ENCODE peak calls at places on chromosomes 7 and 10, in six cellular contexts. One of them, this sample, is unnamed.

GRCh38 chr10:22022257-22023051 is 18.9 kb upstream of the DNAJC1 start:
- DNase-seq in SK-N-SH: peak
- DNase-seq in H1: no peak
- DNase-seq in HCT116: no peak
- DNase-seq in K562: peak
- DNase-seq in GM12878: no peak
- DNase-seq in this sample: no peak

GRCh38 chr10:62560207-62560819 is 186.1 kb downstream of the ZNF365 start:
- DNase-seq in H1: no peak
- DNase-seq in SK-N-SH: no peak
- DNase-seq in K562: no peak
- DNase-seq in GM12878: no peak
- DNase-seq in HCT116: no peak
- DNase-seq in this sample: no peak

GRCh38 chr10:96387601-96388000 is 28.8 kb upstream of the OPALIN start:
- DNase-seq in H1: no peak
- DNase-seq in GM12878: no peak
- DNase-seq in HCT116: no peak
- DNase-seq in SK-N-SH: peak
- DNase-seq in K562: no peak
- DNase-seq in this sample: no peak

GRCh38 chr10:27285093-27285492 is 44.5 kb upstream of the ACBD5 start:
- DNase-seq in H1: no peak
- DNase-seq in SK-N-SH: no peak
- DNase-seq in HCT116: peak
- DNase-seq in GM12878: no peak
- DNase-seq in K562: peak
- DNase-seq in this sample: no peak

GRCh38 chr7:158021836-158022235 is 565.8 kb downstream of the PTPRN2 start:
- DNase-seq in K562: no peak
- DNase-seq in SK-N-SH: no peak
- DNase-seq in H1: no peak
- DNase-seq in GM12878: no peak
- DNase-seq in HCT116: no peak
- DNase-seq in this sample: no peak

GRCh38 chr7:8724080-8724718 is 290.8 kb downstream of the NXPH1 start:
- DNase-seq in SK-N-SH: peak
- DNase-seq in GM12878: no peak
- DNase-seq in H1: peak
- DNase-seq in HCT116: no peak
- DNase-seq in K562: peak
- DNase-seq in this sample: peak

GRCh38 chr10:99484626-99485581 is 47.8 kb upstream of the NKX2-3 start:
- DNase-seq in SK-N-SH: no peak
- DNase-seq in GM12878: no peak
- DNase-seq in HCT116: no peak
- DNase-seq in K562: peak
- DNase-seq in H1: no peak
- DNase-seq in this sample: no peak

GRCh38 chr7:4100691-4101090 is 581.4 kb upstream of the FOXK1 start:
- DNase-seq in SK-N-SH: no peak
- DNase-seq in H1: no peak
- DNase-seq in K562: no peak
- DNase-seq in GM12878: no peak
- DNase-seq in HCT116: no peak
- DNase-seq in this sample: no peak

GRCh38 chr10:95756796-95757657 is 1.1 kb downstream of the ENTPD1 start:
- DNase-seq in H1: no peak
- DNase-seq in HCT116: no peak
- DNase-seq in SK-N-SH: no peak
- DNase-seq in GM12878: peak
- DNase-seq in K562: no peak
- DNase-seq in this sample: no peak

GRCh38 chr7:142876236-142876960 is 9.1 kb downstream of the TRPV6 start:
- DNase-seq in GM12878: no peak
- DNase-seq in H1: no peak
- DNase-seq in SK-N-SH: no peak
- DNase-seq in K562: no peak
- DNase-seq in HCT116: no peak
- DNase-seq in this sample: no peak

GRCh38 chr10:17026686-17027485 is 102.7 kb downstream of the CUBN start:
- DNase-seq in K562: no peak
- DNase-seq in GM12878: peak
- DNase-seq in SK-N-SH: no peak
- DNase-seq in H1: no peak
- DNase-seq in HCT116: no peak
- DNase-seq in this sample: no peak

GRCh38 chr10:60123172-60123571 is 216.8 kb upstream of the CCDC6 start:
- DNase-seq in H1: no peak
- DNase-seq in SK-N-SH: no peak
- DNase-seq in GM12878: no peak
- DNase-seq in K562: no peak
- DNase-seq in HCT116: peak
- DNase-seq in this sample: no peak

GRCh38 chr10:72740526-72740925 is 48.6 kb downstream of the MCU start:
- DNase-seq in GM12878: no peak
- DNase-seq in SK-N-SH: no peak
- DNase-seq in H1: no peak
- DNase-seq in HCT116: peak
- DNase-seq in K562: no peak
- DNase-seq in this sample: no peak

GRCh38 chr7:44368885-44369284 is 43.5 kb upstream of the CAMK2B start:
- DNase-seq in H1: no peak
- DNase-seq in GM12878: no peak
- DNase-seq in HCT116: no peak
- DNase-seq in SK-N-SH: no peak
- DNase-seq in K562: no peak
- DNase-seq in this sample: no peak

GRCh38 chr10:119087271-119087897 is 6.8 kb upstream of the EIF3A start:
- DNase-seq in HCT116: no peak
- DNase-seq in GM12878: no peak
- DNase-seq in SK-N-SH: no peak
- DNase-seq in K562: no peak
- DNase-seq in H1: no peak
- DNase-seq in this sample: no peak

GRCh38 chr10:104331208-104331838 is 6.9 kb downstream of the ITPRIP start:
- DNase-seq in K562: no peak
- DNase-seq in HCT116: peak
- DNase-seq in SK-N-SH: no peak
- DNase-seq in GM12878: no peak
- DNase-seq in H1: no peak
- DNase-seq in this sample: no peak

GRCh38 chr7:77415822-77416620 is at the start of gene GSAP:
- DNase-seq in K562: peak
- DNase-seq in SK-N-SH: peak
- DNase-seq in GM12878: no peak
- DNase-seq in HCT116: no peak
- DNase-seq in H1: no peak
- DNase-seq in this sample: no peak

GRCh38 chr7:104642551-104642950 is 314.1 kb downstream of the LHFPL3 start:
- DNase-seq in K562: no peak
- DNase-seq in GM12878: no peak
- DNase-seq in HCT116: no peak
- DNase-seq in H1: no peak
- DNase-seq in SK-N-SH: peak
- DNase-seq in this sample: no peak

GRCh38 chr7:104643587-104644217 is 315.3 kb downstream of the LHFPL3 start:
- DNase-seq in HCT116: peak
- DNase-seq in GM12878: no peak
- DNase-seq in K562: peak
- DNase-seq in SK-N-SH: peak
- DNase-seq in H1: peak
- DNase-seq in this sample: peak
- H3K4me3 ChIP-seq in HCT116: no peak
- H3K4me3 ChIP-seq in GM12878: no peak
- H3K4me3 ChIP-seq in K562: no peak
- H3K4me3 ChIP-seq in SK-N-SH: no peak
- H3K4me3 ChIP-seq in H1: no peak
- H3K4me3 ChIP-seq in this sample: no peak

DNA sequence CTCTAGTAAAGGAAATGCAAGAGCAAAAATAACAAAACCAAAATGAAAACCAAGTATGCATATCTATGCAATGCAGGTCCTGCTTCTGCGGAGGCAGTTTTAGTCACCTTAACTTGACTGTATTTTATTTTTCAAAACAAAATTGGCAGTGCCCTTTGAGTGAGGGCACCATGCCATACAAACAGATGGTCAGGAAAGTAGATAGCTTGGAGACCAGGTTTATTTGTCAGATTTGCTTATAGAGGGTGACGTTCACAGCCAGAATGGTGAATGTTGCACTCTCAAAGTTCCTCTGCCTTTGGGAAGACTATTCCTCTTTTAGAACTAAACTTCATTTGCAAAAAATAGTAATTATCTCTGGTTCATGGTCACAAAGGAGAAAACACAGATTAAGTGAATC is 801.9 kb downstream of the ANKRD7 start:
- DNase-seq in K562: no peak
- DNase-seq in GM12878: no peak
- DNase-seq in H1: no peak
- DNase-seq in SK-N-SH: no peak
- DNase-seq in HCT116: no peak
- DNase-seq in this sample: no peak
- TF ChIP-seq YY1 in K562: no peak
- TF ChIP-seq YY1 in GM12878: no peak
- TF ChIP-seq YY1 in H1: no peak
- TF ChIP-seq YY1 in SK-N-SH: no peak
- TF ChIP-seq YY1 in HCT116: no peak
- TF ChIP-seq YY1 in this sample: no peak

GRCh38 chr7:90225601-90226000 is 14.1 kb downstream of the STEAP2 start:
- DNase-seq in H1: no peak
- DNase-seq in SK-N-SH: no peak
- DNase-seq in K562: no peak
- DNase-seq in GM12878: no peak
- DNase-seq in HCT116: no peak
- DNase-seq in this sample: no peak

GRCh38 chr7:90224204-90224603 is 12.7 kb downstream of the STEAP2 start:
- DNase-seq in HCT116: no peak
- DNase-seq in GM12878: no peak
- DNase-seq in K562: no peak
- DNase-seq in SK-N-SH: no peak
- DNase-seq in H1: no peak
- DNase-seq in this sample: peak

GRCh38 chr7:90227259-90227658 is 15.7 kb downstream of the STEAP2 start:
- DNase-seq in H1: no peak
- DNase-seq in K562: no peak
- DNase-seq in HCT116: no peak
- DNase-seq in GM12878: no peak
- DNase-seq in SK-N-SH: no peak
- DNase-seq in this sample: no peak

GRCh38 chr7:90222811-90223725 is 11.5 kb downstream of the STEAP2 start:
- DNase-seq in HCT116: no peak
- DNase-seq in H1: no peak
- DNase-seq in GM12878: no peak
- DNase-seq in K562: no peak
- DNase-seq in SK-N-SH: no peak
- DNase-seq in this sample: no peak

GRCh38 chr7:90225181-90225580 is 13.6 kb downstream of the STEAP2 start:
- DNase-seq in SK-N-SH: no peak
- DNase-seq in K562: no peak
- DNase-seq in GM12878: no peak
- DNase-seq in HCT116: no peak
- DNase-seq in H1: no peak
- DNase-seq in this sample: no peak
- H3K4me3 ChIP-seq in SK-N-SH: no peak
- H3K4me3 ChIP-seq in K562: no peak
- H3K4me3 ChIP-seq in GM12878: no peak
- H3K4me3 ChIP-seq in HCT116: no peak
- H3K4me3 ChIP-seq in H1: peak
- H3K4me3 ChIP-seq in this sample: no peak

GRCh38 chr10:129970404-129971364 is 6.6 kb upstream of the EBF3 start:
- DNase-seq in K562: no peak
- DNase-seq in H1: no peak
- DNase-seq in SK-N-SH: peak
- DNase-seq in GM12878: no peak
- DNase-seq in HCT116: no peak
- DNase-seq in this sample: no peak

GRCh38 chr10:129972966-129973673 is 9.0 kb upstream of the EBF3 start:
- DNase-seq in HCT116: no peak
- DNase-seq in K562: no peak
- DNase-seq in H1: no peak
- DNase-seq in SK-N-SH: peak
- DNase-seq in GM12878: no peak
- DNase-seq in this sample: no peak

GRCh38 chr10:129973674-129974059 is 9.6 kb upstream of the EBF3 start:
- DNase-seq in H1: no peak
- DNase-seq in GM12878: no peak
- DNase-seq in HCT116: no peak
- DNase-seq in SK-N-SH: no peak
- DNase-seq in K562: no peak
- DNase-seq in this sample: no peak

GRCh38 chr10:129971381-129972144 is 7.5 kb upstream of the EBF3 start:
- DNase-seq in K562: peak
- DNase-seq in HCT116: no peak
- DNase-seq in H1: no peak
- DNase-seq in GM12878: no peak
- DNase-seq in SK-N-SH: peak
- DNase-seq in this sample: no peak

GRCh38 chr10:129972145-129972965 is 8.3 kb upstream of the EBF3 start:
- DNase-seq in SK-N-SH: peak
- DNase-seq in HCT116: no peak
- DNase-seq in H1: no peak
- DNase-seq in GM12878: no peak
- DNase-seq in K562: no peak
- DNase-seq in this sample: no peak
- TF ChIP-seq YY1 in SK-N-SH: no peak
- TF ChIP-seq YY1 in HCT116: no peak
- TF ChIP-seq YY1 in H1: no peak
- TF ChIP-seq YY1 in GM12878: no peak
- TF ChIP-seq YY1 in K562: no peak
- TF ChIP-seq YY1 in this sample: no peak

DNA sequence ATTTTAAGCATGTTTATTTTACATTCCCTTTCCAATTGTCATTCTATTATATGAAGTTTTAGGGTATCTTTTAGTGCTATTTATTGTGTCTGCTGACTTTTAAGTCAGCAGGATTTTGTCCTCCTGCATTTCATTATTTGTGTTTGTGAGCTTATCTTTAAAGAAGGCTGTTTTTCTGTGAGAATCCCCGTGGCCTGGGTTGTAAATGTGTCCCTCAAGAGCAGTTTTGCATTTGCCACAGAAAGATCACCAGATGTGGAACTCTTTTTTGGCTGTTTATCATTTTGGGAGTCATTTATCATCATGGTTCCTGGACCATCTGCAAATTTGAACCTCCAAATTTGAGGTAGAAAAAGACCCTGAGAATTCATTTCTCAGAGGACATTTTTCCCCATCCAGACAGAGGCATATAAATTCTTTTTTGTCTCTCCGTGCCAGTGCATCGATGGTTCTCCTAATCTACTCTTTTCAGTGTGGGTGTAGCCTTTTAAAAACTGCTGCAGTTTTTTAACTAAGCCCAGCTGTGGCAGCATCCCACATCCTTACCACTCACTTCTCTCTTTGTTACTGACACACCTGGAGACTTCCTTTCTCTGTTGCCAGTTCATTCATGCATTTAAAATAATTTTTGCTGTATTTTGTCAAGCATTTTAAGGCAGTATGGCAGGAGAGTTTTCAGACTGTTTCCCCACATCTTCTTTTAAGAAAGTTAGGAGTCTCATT is 20.1 kb upstream of the MTURN start:
- DNase-seq in HCT116: no peak
- DNase-seq in GM12878: no peak
- DNase-seq in K562: no peak
- DNase-seq in SK-N-SH: no peak
- DNase-seq in H1: no peak
- DNase-seq in this sample: no peak
- H3K4me3 ChIP-seq in HCT116: no peak
- H3K4me3 ChIP-seq in GM12878: no peak
- H3K4me3 ChIP-seq in K562: no peak
- H3K4me3 ChIP-seq in SK-N-SH: no peak
- H3K4me3 ChIP-seq in H1: no peak
- H3K4me3 ChIP-seq in this sample: no peak

GRCh38 chr7:87599336-87599735 is 1.3 kb downstream of the ABCB1 start:
- DNase-seq in SK-N-SH: peak
- DNase-seq in K562: no peak
- DNase-seq in GM12878: peak
- DNase-seq in H1: no peak
- DNase-seq in HCT116: no peak
- DNase-seq in this sample: no peak
- TF ChIP-seq YY1 in SK-N-SH: no peak
- TF ChIP-seq YY1 in K562: no peak
- TF ChIP-seq YY1 in GM12878: no peak
- TF ChIP-seq YY1 in H1: no peak
- TF ChIP-seq YY1 in HCT116: no peak
- TF ChIP-seq YY1 in this sample: no peak